ENCODE peak calls at places on chromosomes 16 and 17, in nine cellular contexts. One of them, this sample, is unnamed.

GRCh38 chr16:84876873-84877606 is 57.3 kb downstream of the CRISPLD2 start:
- DNase-seq in cardiac fibroblast: no peak
- DNase-seq in heart left ventricle: no peak
- DNase-seq in ovary: no peak
- DNase-seq in epithelial cell of esophagus: no peak
- DNase-seq in AG10803: no peak
- DNase-seq in heart right ventricle: no peak
- DNase-seq in WTC11: no peak
- DNase-seq in mesothelial cell of epicardium: no peak
- DNase-seq in this sample: no peak

GRCh38 chr17:76421054-76421427 is 31.9 kb downstream of the UBE2O start:
- DNase-seq in mesothelial cell of epicardium: no peak
- DNase-seq in AG10803: peak
- DNase-seq in heart left ventricle: peak
- DNase-seq in cardiac fibroblast: peak
- DNase-seq in WTC11: no peak
- DNase-seq in heart right ventricle: no peak
- DNase-seq in epithelial cell of esophagus: no peak
- DNase-seq in ovary: no peak
- DNase-seq in this sample: no peak

GRCh38 chr17:76240461-76241204 is at the start of gene RNF157:
- DNase-seq in heart left ventricle: peak
- DNase-seq in AG10803: no peak
- DNase-seq in ovary: peak
- DNase-seq in epithelial cell of esophagus: no peak
- DNase-seq in cardiac fibroblast: peak
- DNase-seq in WTC11: peak
- DNase-seq in mesothelial cell of epicardium: peak
- DNase-seq in heart right ventricle: peak
- DNase-seq in this sample: peak

GRCh38 chr17:47291242-47291873 is 32.4 kb upstream of the EFCAB13 start:
- DNase-seq in heart left ventricle: no peak
- DNase-seq in cardiac fibroblast: no peak
- DNase-seq in WTC11: no peak
- DNase-seq in ovary: no peak
- DNase-seq in AG10803: no peak
- DNase-seq in mesothelial cell of epicardium: no peak
- DNase-seq in epithelial cell of esophagus: peak
- DNase-seq in heart right ventricle: no peak
- DNase-seq in this sample: no peak

GRCh38 chr17:81509687-81510523 is 2.7 kb downstream of the ACTG1 start:
- DNase-seq in heart left ventricle: no peak
- DNase-seq in WTC11: no peak
- DNase-seq in mesothelial cell of epicardium: no peak
- DNase-seq in AG10803: no peak
- DNase-seq in cardiac fibroblast: peak
- DNase-seq in heart right ventricle: no peak
- DNase-seq in ovary: no peak
- DNase-seq in epithelial cell of esophagus: no peak
- DNase-seq in this sample: no peak

GRCh38 chr16:31427441-31428276 is 501 bp downstream of the COX6A2 start:
- DNase-seq in mesothelial cell of epicardium: no peak
- DNase-seq in AG10803: peak
- DNase-seq in heart left ventricle: peak
- DNase-seq in heart right ventricle: peak
- DNase-seq in ovary: peak
- DNase-seq in cardiac fibroblast: peak
- DNase-seq in epithelial cell of esophagus: peak
- DNase-seq in WTC11: peak
- DNase-seq in this sample: no peak

GRCh38 chr16:24966031-24966430 is 49.1 kb downstream of the ARHGAP17 start:
- DNase-seq in AG10803: no peak
- DNase-seq in mesothelial cell of epicardium: no peak
- DNase-seq in ovary: no peak
- DNase-seq in heart right ventricle: no peak
- DNase-seq in WTC11: no peak
- DNase-seq in heart left ventricle: no peak
- DNase-seq in cardiac fibroblast: no peak
- DNase-seq in epithelial cell of esophagus: no peak
- DNase-seq in this sample: no peak

GRCh38 chr16:4667203-4667983 is 26.0 kb upstream of the NUDT16L1 start:
- DNase-seq in heart right ventricle: no peak
- DNase-seq in epithelial cell of esophagus: no peak
- DNase-seq in mesothelial cell of epicardium: no peak
- DNase-seq in AG10803: no peak
- DNase-seq in heart left ventricle: no peak
- DNase-seq in ovary: no peak
- DNase-seq in cardiac fibroblast: no peak
- DNase-seq in WTC11: no peak
- DNase-seq in this sample: no peak

GRCh38 chr17:42016952-42017865 is at the start of gene DNAJC7:
- DNase-seq in heart right ventricle: peak
- DNase-seq in mesothelial cell of epicardium: peak
- DNase-seq in WTC11: peak
- DNase-seq in heart left ventricle: peak
- DNase-seq in ovary: peak
- DNase-seq in cardiac fibroblast: peak
- DNase-seq in AG10803: peak
- DNase-seq in epithelial cell of esophagus: peak
- DNase-seq in this sample: peak

GRCh38 chr16:3086596-3087242 is 12.4 kb downstream of the ZSCAN10 start:
- DNase-seq in AG10803: no peak
- DNase-seq in ovary: no peak
- DNase-seq in heart right ventricle: no peak
- DNase-seq in epithelial cell of esophagus: no peak
- DNase-seq in mesothelial cell of epicardium: no peak
- DNase-seq in WTC11: no peak
- DNase-seq in heart left ventricle: no peak
- DNase-seq in cardiac fibroblast: peak
- DNase-seq in this sample: no peak

GRCh38 chr16:11692171-11692570 is 23.9 kb downstream of the SNN start:
- DNase-seq in heart left ventricle: no peak
- DNase-seq in ovary: no peak
- DNase-seq in WTC11: no peak
- DNase-seq in mesothelial cell of epicardium: no peak
- DNase-seq in AG10803: no peak
- DNase-seq in epithelial cell of esophagus: no peak
- DNase-seq in cardiac fibroblast: no peak
- DNase-seq in heart right ventricle: no peak
- DNase-seq in this sample: no peak

GRCh38 chr16:12386076-12386641 is 409.6 kb downstream of the SNX29 start:
- DNase-seq in epithelial cell of esophagus: no peak
- DNase-seq in ovary: no peak
- DNase-seq in cardiac fibroblast: no peak
- DNase-seq in mesothelial cell of epicardium: no peak
- DNase-seq in heart left ventricle: no peak
- DNase-seq in heart right ventricle: no peak
- DNase-seq in AG10803: no peak
- DNase-seq in WTC11: no peak
- DNase-seq in this sample: no peak

GRCh38 chr17:55168970-55169687 is 95.6 kb upstream of the HLF start:
- DNase-seq in epithelial cell of esophagus: no peak
- DNase-seq in cardiac fibroblast: no peak
- DNase-seq in heart right ventricle: no peak
- DNase-seq in mesothelial cell of epicardium: no peak
- DNase-seq in heart left ventricle: no peak
- DNase-seq in WTC11: no peak
- DNase-seq in ovary: no peak
- DNase-seq in AG10803: no peak
- DNase-seq in this sample: no peak

GRCh38 chr16:23288726-23289512 is 13.2 kb upstream of the SCNN1B start:
- DNase-seq in AG10803: no peak
- DNase-seq in cardiac fibroblast: no peak
- DNase-seq in heart left ventricle: no peak
- DNase-seq in ovary: no peak
- DNase-seq in heart right ventricle: no peak
- DNase-seq in mesothelial cell of epicardium: no peak
- DNase-seq in WTC11: no peak
- DNase-seq in epithelial cell of esophagus: no peak
- DNase-seq in this sample: no peak

GRCh38 chr17:45584092-45585036 is 93.8 kb upstream of the PLEKHM1 start:
- DNase-seq in heart right ventricle: peak
- DNase-seq in epithelial cell of esophagus: peak
- DNase-seq in heart left ventricle: peak
- DNase-seq in mesothelial cell of epicardium: peak
- DNase-seq in ovary: peak
- DNase-seq in cardiac fibroblast: peak
- DNase-seq in WTC11: peak
- DNase-seq in AG10803: peak
- DNase-seq in this sample: peak

GRCh38 chr16:67546761-67547422 is 15.4 kb upstream of the CTCF start:
- DNase-seq in AG10803: peak
- DNase-seq in epithelial cell of esophagus: peak
- DNase-seq in heart right ventricle: peak
- DNase-seq in WTC11: peak
- DNase-seq in heart left ventricle: peak
- DNase-seq in cardiac fibroblast: peak
- DNase-seq in ovary: peak
- DNase-seq in mesothelial cell of epicardium: peak
- DNase-seq in this sample: peak

GRCh38 chr16:648071-648785 is 937 bp upstream of the WDR90 start:
- DNase-seq in mesothelial cell of epicardium: no peak
- DNase-seq in cardiac fibroblast: peak
- DNase-seq in ovary: no peak
- DNase-seq in WTC11: peak
- DNase-seq in heart left ventricle: no peak
- DNase-seq in epithelial cell of esophagus: peak
- DNase-seq in heart right ventricle: no peak
- DNase-seq in AG10803: peak
- DNase-seq in this sample: no peak

GRCh38 chr16:30086291-30087140 is 5.2 kb downstream of the TBX6 start:
- DNase-seq in ovary: no peak
- DNase-seq in heart left ventricle: peak
- DNase-seq in cardiac fibroblast: no peak
- DNase-seq in mesothelial cell of epicardium: no peak
- DNase-seq in WTC11: no peak
- DNase-seq in heart right ventricle: no peak
- DNase-seq in epithelial cell of esophagus: no peak
- DNase-seq in AG10803: no peak
- DNase-seq in this sample: no peak

GRCh38 chr17:40038882-40039513 is 15.2 kb downstream of the MED24 start:
- DNase-seq in cardiac fibroblast: peak
- DNase-seq in mesothelial cell of epicardium: no peak
- DNase-seq in ovary: peak
- DNase-seq in epithelial cell of esophagus: peak
- DNase-seq in heart left ventricle: peak
- DNase-seq in AG10803: peak
- DNase-seq in heart right ventricle: peak
- DNase-seq in WTC11: peak
- DNase-seq in this sample: peak

GRCh38 chr16:22239131-22239805 is 33.2 kb downstream of the EEF2K start:
- DNase-seq in epithelial cell of esophagus: no peak
- DNase-seq in ovary: no peak
- DNase-seq in WTC11: no peak
- DNase-seq in AG10803: no peak
- DNase-seq in mesothelial cell of epicardium: no peak
- DNase-seq in cardiac fibroblast: no peak
- DNase-seq in heart right ventricle: no peak
- DNase-seq in heart left ventricle: no peak
- DNase-seq in this sample: no peak

GRCh38 chr16:67667817-67668494 is 1.3 kb downstream of the C16orf86 start:
- DNase-seq in cardiac fibroblast: peak
- DNase-seq in epithelial cell of esophagus: peak
- DNase-seq in ovary: peak
- DNase-seq in AG10803: peak
- DNase-seq in mesothelial cell of epicardium: peak
- DNase-seq in heart left ventricle: peak
- DNase-seq in heart right ventricle: peak
- DNase-seq in WTC11: peak
- DNase-seq in this sample: peak

GRCh38 chr17:61261001-61261587 is 138.5 kb upstream of the TBX2 start:
- DNase-seq in WTC11: no peak
- DNase-seq in mesothelial cell of epicardium: no peak
- DNase-seq in AG10803: no peak
- DNase-seq in heart left ventricle: no peak
- DNase-seq in cardiac fibroblast: no peak
- DNase-seq in epithelial cell of esophagus: no peak
- DNase-seq in heart right ventricle: no peak
- DNase-seq in ovary: no peak
- DNase-seq in this sample: no peak

GRCh38 chr17:41987642-41988041 is 21.0 kb downstream of the CNP start:
- DNase-seq in WTC11: no peak
- DNase-seq in epithelial cell of esophagus: no peak
- DNase-seq in AG10803: no peak
- DNase-seq in ovary: no peak
- DNase-seq in cardiac fibroblast: no peak
- DNase-seq in heart right ventricle: no peak
- DNase-seq in mesothelial cell of epicardium: no peak
- DNase-seq in heart left ventricle: no peak
- DNase-seq in this sample: no peak

GRCh38 chr17:73090396-73091202 is 1.9 kb downstream of the SLC39A11 start:
- DNase-seq in cardiac fibroblast: no peak
- DNase-seq in heart right ventricle: no peak
- DNase-seq in AG10803: no peak
- DNase-seq in epithelial cell of esophagus: no peak
- DNase-seq in ovary: no peak
- DNase-seq in WTC11: no peak
- DNase-seq in heart left ventricle: no peak
- DNase-seq in mesothelial cell of epicardium: no peak
- DNase-seq in this sample: no peak
- TF ChIP-seq CTCF in cardiac fibroblast: no peak
- TF ChIP-seq CTCF in heart right ventricle: no peak
- TF ChIP-seq CTCF in AG10803: no peak
- TF ChIP-seq CTCF in epithelial cell of esophagus: no peak
- TF ChIP-seq CTCF in ovary: no peak
- TF ChIP-seq CTCF in WTC11: no peak
- TF ChIP-seq CTCF in heart left ventricle: no peak
- TF ChIP-seq CTCF in mesothelial cell of epicardium: no peak
- TF ChIP-seq CTCF in this sample: no peak

GRCh38 chr17:13940858-13941665 is 128.2 kb upstream of the COX10 start:
- DNase-seq in cardiac fibroblast: peak
- DNase-seq in heart right ventricle: no peak
- DNase-seq in mesothelial cell of epicardium: no peak
- DNase-seq in AG10803: peak
- DNase-seq in heart left ventricle: no peak
- DNase-seq in ovary: no peak
- DNase-seq in epithelial cell of esophagus: peak
- DNase-seq in WTC11: no peak
- DNase-seq in this sample: no peak
- TF ChIP-seq CTCF in cardiac fibroblast: no peak
- TF ChIP-seq CTCF in heart right ventricle: no peak
- TF ChIP-seq CTCF in mesothelial cell of epicardium: no peak
- TF ChIP-seq CTCF in AG10803: peak
- TF ChIP-seq CTCF in heart left ventricle: no peak
- TF ChIP-seq CTCF in ovary: no peak
- TF ChIP-seq CTCF in epithelial cell of esophagus: no peak
- TF ChIP-seq CTCF in WTC11: no peak
- TF ChIP-seq CTCF in this sample: no peak

GRCh38 chr16:56519459-56520250 is at the start of gene BBS2:
- DNase-seq in WTC11: peak
- DNase-seq in mesothelial cell of epicardium: peak
- DNase-seq in heart left ventricle: peak
- DNase-seq in epithelial cell of esophagus: peak
- DNase-seq in cardiac fibroblast: peak
- DNase-seq in ovary: peak
- DNase-seq in AG10803: peak
- DNase-seq in heart right ventricle: peak
- DNase-seq in this sample: peak
- TF ChIP-seq CTCF in WTC11: no peak
- TF ChIP-seq CTCF in mesothelial cell of epicardium: no peak
- TF ChIP-seq CTCF in heart left ventricle: no peak
- TF ChIP-seq CTCF in epithelial cell of esophagus: no peak
- TF ChIP-seq CTCF in cardiac fibroblast: no peak
- TF ChIP-seq CTCF in ovary: no peak
- TF ChIP-seq CTCF in AG10803: no peak
- TF ChIP-seq CTCF in heart right ventricle: no peak
- TF ChIP-seq CTCF in this sample: peak

GRCh38 chr17:30990458-30990857 is 19.6 kb downstream of the RNF135 start:
- DNase-seq in cardiac fibroblast: no peak
- DNase-seq in WTC11: no peak
- DNase-seq in mesothelial cell of epicardium: no peak
- DNase-seq in epithelial cell of esophagus: no peak
- DNase-seq in ovary: no peak
- DNase-seq in heart right ventricle: no peak
- DNase-seq in AG10803: no peak
- DNase-seq in heart left ventricle: no peak
- DNase-seq in this sample: no peak
- TF ChIP-seq CTCF in cardiac fibroblast: no peak
- TF ChIP-seq CTCF in WTC11: no peak
- TF ChIP-seq CTCF in mesothelial cell of epicardium: no peak
- TF ChIP-seq CTCF in epithelial cell of esophagus: no peak
- TF ChIP-seq CTCF in ovary: no peak
- TF ChIP-seq CTCF in heart right ventricle: no peak
- TF ChIP-seq CTCF in AG10803: no peak
- TF ChIP-seq CTCF in heart left ventricle: no peak
- TF ChIP-seq CTCF in this sample: no peak

This sample was measured in neural crest cell.